ENCODE peak calls at places on chromosomes 4 and X, in eight cellular contexts. One of them, this sample, is unnamed.

GRCh38 chr4:2792711-2793577 is at the start of gene SH3BP2:
- DNase-seq in NCI-H1048: peak
- DNase-seq in mammary epithelial cell: peak
- DNase-seq in stimulated activated effector memory CD8-positive, alpha-beta T cell treated with anti-CD3 and anti-CD28 coated beads, Interleukin-12 subunit alpha, Interleukin-12 subunit beta, amount 100 ng/mL, for 72 hours: peak
- DNase-seq in fibroblast of the conjunctiva: no peak
- DNase-seq in SK-N-SH: peak
- DNase-seq in stimulated activated CD8-positive, alpha-beta memory T cell treated with anti-CD3 and anti-CD28 coated beads, Interleukin-2, amount 100 ng/mL, for 1 hour: no peak
- DNase-seq in transverse colon: peak
- DNase-seq in this sample: no peak

GRCh38 chr4:48388504-48389154 is 47.3 kb downstream of the SLAIN2 start:
- DNase-seq in NCI-H1048: no peak
- DNase-seq in mammary epithelial cell: no peak
- DNase-seq in stimulated activated effector memory CD8-positive, alpha-beta T cell treated with anti-CD3 and anti-CD28 coated beads, Interleukin-12 subunit alpha, Interleukin-12 subunit beta, amount 100 ng/mL, for 72 hours: no peak
- DNase-seq in fibroblast of the conjunctiva: no peak
- DNase-seq in SK-N-SH: no peak
- DNase-seq in stimulated activated CD8-positive, alpha-beta memory T cell treated with anti-CD3 and anti-CD28 coated beads, Interleukin-2, amount 100 ng/mL, for 1 hour: no peak
- DNase-seq in transverse colon: no peak
- DNase-seq in this sample: no peak

GRCh38 chrX:21926527-21927278 is 13.8 kb upstream of the SMS start:
- DNase-seq in NCI-H1048: peak
- DNase-seq in mammary epithelial cell: peak
- DNase-seq in stimulated activated effector memory CD8-positive, alpha-beta T cell treated with anti-CD3 and anti-CD28 coated beads, Interleukin-12 subunit alpha, Interleukin-12 subunit beta, amount 100 ng/mL, for 72 hours: no peak
- DNase-seq in fibroblast of the conjunctiva: peak
- DNase-seq in SK-N-SH: no peak
- DNase-seq in stimulated activated CD8-positive, alpha-beta memory T cell treated with anti-CD3 and anti-CD28 coated beads, Interleukin-2, amount 100 ng/mL, for 1 hour: no peak
- DNase-seq in transverse colon: no peak
- DNase-seq in this sample: no peak

GRCh38 chr4:142331646-142332045 is 514.5 kb downstream of the INPP4B start:
- DNase-seq in NCI-H1048: no peak
- DNase-seq in mammary epithelial cell: no peak
- DNase-seq in stimulated activated effector memory CD8-positive, alpha-beta T cell treated with anti-CD3 and anti-CD28 coated beads, Interleukin-12 subunit alpha, Interleukin-12 subunit beta, amount 100 ng/mL, for 72 hours: no peak
- DNase-seq in fibroblast of the conjunctiva: no peak
- DNase-seq in SK-N-SH: no peak
- DNase-seq in stimulated activated CD8-positive, alpha-beta memory T cell treated with anti-CD3 and anti-CD28 coated beads, Interleukin-2, amount 100 ng/mL, for 1 hour: no peak
- DNase-seq in transverse colon: no peak
- DNase-seq in this sample: no peak

GRCh38 chr4:46586566-46586965 is 196.6 kb upstream of the GABRA2 start:
- DNase-seq in NCI-H1048: no peak
- DNase-seq in mammary epithelial cell: no peak
- DNase-seq in stimulated activated effector memory CD8-positive, alpha-beta T cell treated with anti-CD3 and anti-CD28 coated beads, Interleukin-12 subunit alpha, Interleukin-12 subunit beta, amount 100 ng/mL, for 72 hours: no peak
- DNase-seq in fibroblast of the conjunctiva: no peak
- DNase-seq in SK-N-SH: no peak
- DNase-seq in stimulated activated CD8-positive, alpha-beta memory T cell treated with anti-CD3 and anti-CD28 coated beads, Interleukin-2, amount 100 ng/mL, for 1 hour: no peak
- DNase-seq in transverse colon: no peak
- DNase-seq in this sample: no peak

GRCh38 chr4:7348946-7349900 is 85.5 kb downstream of the PSAPL1 start:
- DNase-seq in NCI-H1048: no peak
- DNase-seq in mammary epithelial cell: no peak
- DNase-seq in stimulated activated effector memory CD8-positive, alpha-beta T cell treated with anti-CD3 and anti-CD28 coated beads, Interleukin-12 subunit alpha, Interleukin-12 subunit beta, amount 100 ng/mL, for 72 hours: no peak
- DNase-seq in fibroblast of the conjunctiva: no peak
- DNase-seq in SK-N-SH: no peak
- DNase-seq in stimulated activated CD8-positive, alpha-beta memory T cell treated with anti-CD3 and anti-CD28 coated beads, Interleukin-2, amount 100 ng/mL, for 1 hour: no peak
- DNase-seq in transverse colon: no peak
- DNase-seq in this sample: no peak

GRCh38 chr4:156321203-156321602 is 367.5 kb upstream of the CTSO start:
- DNase-seq in NCI-H1048: no peak
- DNase-seq in mammary epithelial cell: peak
- DNase-seq in stimulated activated effector memory CD8-positive, alpha-beta T cell treated with anti-CD3 and anti-CD28 coated beads, Interleukin-12 subunit alpha, Interleukin-12 subunit beta, amount 100 ng/mL, for 72 hours: no peak
- DNase-seq in fibroblast of the conjunctiva: peak
- DNase-seq in SK-N-SH: no peak
- DNase-seq in stimulated activated CD8-positive, alpha-beta memory T cell treated with anti-CD3 and anti-CD28 coated beads, Interleukin-2, amount 100 ng/mL, for 1 hour: no peak
- DNase-seq in transverse colon: no peak
- DNase-seq in this sample: no peak

GRCh38 chrX:97860206-97860605 is 976.5 kb downstream of the RPA4 start:
- DNase-seq in NCI-H1048: no peak
- DNase-seq in mammary epithelial cell: peak
- DNase-seq in stimulated activated effector memory CD8-positive, alpha-beta T cell treated with anti-CD3 and anti-CD28 coated beads, Interleukin-12 subunit alpha, Interleukin-12 subunit beta, amount 100 ng/mL, for 72 hours: no peak
- DNase-seq in fibroblast of the conjunctiva: no peak
- DNase-seq in SK-N-SH: no peak
- DNase-seq in stimulated activated CD8-positive, alpha-beta memory T cell treated with anti-CD3 and anti-CD28 coated beads, Interleukin-2, amount 100 ng/mL, for 1 hour: no peak
- DNase-seq in transverse colon: no peak
- DNase-seq in this sample: no peak

GRCh38 chrX:129577473-129577872 is 37.4 kb downstream of the OCRL start:
- DNase-seq in NCI-H1048: no peak
- DNase-seq in mammary epithelial cell: peak
- DNase-seq in stimulated activated effector memory CD8-positive, alpha-beta T cell treated with anti-CD3 and anti-CD28 coated beads, Interleukin-12 subunit alpha, Interleukin-12 subunit beta, amount 100 ng/mL, for 72 hours: no peak
- DNase-seq in fibroblast of the conjunctiva: peak
- DNase-seq in SK-N-SH: peak
- DNase-seq in stimulated activated CD8-positive, alpha-beta memory T cell treated with anti-CD3 and anti-CD28 coated beads, Interleukin-2, amount 100 ng/mL, for 1 hour: no peak
- DNase-seq in transverse colon: no peak
- DNase-seq in this sample: no peak

GRCh38 chrX:14673764-14674163 is 144.4 kb downstream of the GLRA2 start:
- DNase-seq in NCI-H1048: peak
- DNase-seq in mammary epithelial cell: peak
- DNase-seq in stimulated activated effector memory CD8-positive, alpha-beta T cell treated with anti-CD3 and anti-CD28 coated beads, Interleukin-12 subunit alpha, Interleukin-12 subunit beta, amount 100 ng/mL, for 72 hours: no peak
- DNase-seq in fibroblast of the conjunctiva: peak
- DNase-seq in SK-N-SH: no peak
- DNase-seq in stimulated activated CD8-positive, alpha-beta memory T cell treated with anti-CD3 and anti-CD28 coated beads, Interleukin-2, amount 100 ng/mL, for 1 hour: no peak
- DNase-seq in transverse colon: peak
- DNase-seq in this sample: no peak

GRCh38 chr4:177107288-177107901 is 202.3 kb upstream of the NEIL3 start:
- DNase-seq in NCI-H1048: no peak
- DNase-seq in mammary epithelial cell: peak
- DNase-seq in stimulated activated effector memory CD8-positive, alpha-beta T cell treated with anti-CD3 and anti-CD28 coated beads, Interleukin-12 subunit alpha, Interleukin-12 subunit beta, amount 100 ng/mL, for 72 hours: no peak
- DNase-seq in fibroblast of the conjunctiva: no peak
- DNase-seq in SK-N-SH: no peak
- DNase-seq in stimulated activated CD8-positive, alpha-beta memory T cell treated with anti-CD3 and anti-CD28 coated beads, Interleukin-2, amount 100 ng/mL, for 1 hour: no peak
- DNase-seq in transverse colon: no peak
- DNase-seq in this sample: no peak

GRCh38 chrX:21725498-21725897 is 32.4 kb downstream of the SMPX start:
- DNase-seq in NCI-H1048: no peak
- DNase-seq in mammary epithelial cell: peak
- DNase-seq in stimulated activated effector memory CD8-positive, alpha-beta T cell treated with anti-CD3 and anti-CD28 coated beads, Interleukin-12 subunit alpha, Interleukin-12 subunit beta, amount 100 ng/mL, for 72 hours: no peak
- DNase-seq in fibroblast of the conjunctiva: no peak
- DNase-seq in SK-N-SH: peak
- DNase-seq in stimulated activated CD8-positive, alpha-beta memory T cell treated with anti-CD3 and anti-CD28 coated beads, Interleukin-2, amount 100 ng/mL, for 1 hour: no peak
- DNase-seq in transverse colon: no peak
- DNase-seq in this sample: no peak

GRCh38 chr4:157992038-157992706 is 180.7 kb downstream of the GASK1B start:
- DNase-seq in NCI-H1048: no peak
- DNase-seq in mammary epithelial cell: peak
- DNase-seq in stimulated activated effector memory CD8-positive, alpha-beta T cell treated with anti-CD3 and anti-CD28 coated beads, Interleukin-12 subunit alpha, Interleukin-12 subunit beta, amount 100 ng/mL, for 72 hours: peak
- DNase-seq in fibroblast of the conjunctiva: peak
- DNase-seq in SK-N-SH: peak
- DNase-seq in stimulated activated CD8-positive, alpha-beta memory T cell treated with anti-CD3 and anti-CD28 coated beads, Interleukin-2, amount 100 ng/mL, for 1 hour: no peak
- DNase-seq in transverse colon: no peak
- DNase-seq in this sample: peak

GRCh38 chr4:137125011-137125410 is 407.3 kb downstream of the PCDH18 start:
- DNase-seq in NCI-H1048: peak
- DNase-seq in mammary epithelial cell: peak
- DNase-seq in stimulated activated effector memory CD8-positive, alpha-beta T cell treated with anti-CD3 and anti-CD28 coated beads, Interleukin-12 subunit alpha, Interleukin-12 subunit beta, amount 100 ng/mL, for 72 hours: no peak
- DNase-seq in fibroblast of the conjunctiva: peak
- DNase-seq in SK-N-SH: no peak
- DNase-seq in stimulated activated CD8-positive, alpha-beta memory T cell treated with anti-CD3 and anti-CD28 coated beads, Interleukin-2, amount 100 ng/mL, for 1 hour: no peak
- DNase-seq in transverse colon: no peak
- DNase-seq in this sample: no peak

GRCh38 chr4:70778888-70779422 is 57.2 kb downstream of the RUFY3 start:
- DNase-seq in NCI-H1048: no peak
- DNase-seq in mammary epithelial cell: no peak
- DNase-seq in stimulated activated effector memory CD8-positive, alpha-beta T cell treated with anti-CD3 and anti-CD28 coated beads, Interleukin-12 subunit alpha, Interleukin-12 subunit beta, amount 100 ng/mL, for 72 hours: no peak
- DNase-seq in fibroblast of the conjunctiva: no peak
- DNase-seq in SK-N-SH: no peak
- DNase-seq in stimulated activated CD8-positive, alpha-beta memory T cell treated with anti-CD3 and anti-CD28 coated beads, Interleukin-2, amount 100 ng/mL, for 1 hour: no peak
- DNase-seq in transverse colon: no peak
- DNase-seq in this sample: no peak

GRCh38 chr4:76539979-76540378 is 105.0 kb downstream of the SHROOM3 start:
- DNase-seq in NCI-H1048: no peak
- DNase-seq in mammary epithelial cell: no peak
- DNase-seq in stimulated activated effector memory CD8-positive, alpha-beta T cell treated with anti-CD3 and anti-CD28 coated beads, Interleukin-12 subunit alpha, Interleukin-12 subunit beta, amount 100 ng/mL, for 72 hours: no peak
- DNase-seq in fibroblast of the conjunctiva: no peak
- DNase-seq in SK-N-SH: no peak
- DNase-seq in stimulated activated CD8-positive, alpha-beta memory T cell treated with anti-CD3 and anti-CD28 coated beads, Interleukin-2, amount 100 ng/mL, for 1 hour: no peak
- DNase-seq in transverse colon: no peak
- DNase-seq in this sample: no peak

GRCh38 chr4:118139241-118139640 is 105.0 kb downstream of the NDST3 start:
- DNase-seq in NCI-H1048: no peak
- DNase-seq in mammary epithelial cell: no peak
- DNase-seq in stimulated activated effector memory CD8-positive, alpha-beta T cell treated with anti-CD3 and anti-CD28 coated beads, Interleukin-12 subunit alpha, Interleukin-12 subunit beta, amount 100 ng/mL, for 72 hours: no peak
- DNase-seq in fibroblast of the conjunctiva: no peak
- DNase-seq in SK-N-SH: no peak
- DNase-seq in stimulated activated CD8-positive, alpha-beta memory T cell treated with anti-CD3 and anti-CD28 coated beads, Interleukin-2, amount 100 ng/mL, for 1 hour: no peak
- DNase-seq in transverse colon: no peak
- DNase-seq in this sample: no peak

GRCh38 chrX:16722481-16722880 is 3.1 kb downstream of the SYAP1 start:
- DNase-seq in NCI-H1048: no peak
- DNase-seq in mammary epithelial cell: no peak
- DNase-seq in stimulated activated effector memory CD8-positive, alpha-beta T cell treated with anti-CD3 and anti-CD28 coated beads, Interleukin-12 subunit alpha, Interleukin-12 subunit beta, amount 100 ng/mL, for 72 hours: no peak
- DNase-seq in fibroblast of the conjunctiva: no peak
- DNase-seq in SK-N-SH: no peak
- DNase-seq in stimulated activated CD8-positive, alpha-beta memory T cell treated with anti-CD3 and anti-CD28 coated beads, Interleukin-2, amount 100 ng/mL, for 1 hour: no peak
- DNase-seq in transverse colon: no peak
- DNase-seq in this sample: no peak

GRCh38 chrX:109485470-109486340 is 3.8 kb upstream of the GUCY2F start:
- DNase-seq in NCI-H1048: peak
- DNase-seq in mammary epithelial cell: peak
- DNase-seq in stimulated activated effector memory CD8-positive, alpha-beta T cell treated with anti-CD3 and anti-CD28 coated beads, Interleukin-12 subunit alpha, Interleukin-12 subunit beta, amount 100 ng/mL, for 72 hours: peak
- DNase-seq in fibroblast of the conjunctiva: peak
- DNase-seq in SK-N-SH: peak
- DNase-seq in stimulated activated CD8-positive, alpha-beta memory T cell treated with anti-CD3 and anti-CD28 coated beads, Interleukin-2, amount 100 ng/mL, for 1 hour: peak
- DNase-seq in transverse colon: peak
- DNase-seq in this sample: peak

GRCh38 chr4:184732126-184732525 is 1.8 kb downstream of the CENPU start:
- DNase-seq in NCI-H1048: no peak
- DNase-seq in mammary epithelial cell: peak
- DNase-seq in stimulated activated effector memory CD8-positive, alpha-beta T cell treated with anti-CD3 and anti-CD28 coated beads, Interleukin-12 subunit alpha, Interleukin-12 subunit beta, amount 100 ng/mL, for 72 hours: no peak
- DNase-seq in fibroblast of the conjunctiva: no peak
- DNase-seq in SK-N-SH: no peak
- DNase-seq in stimulated activated CD8-positive, alpha-beta memory T cell treated with anti-CD3 and anti-CD28 coated beads, Interleukin-2, amount 100 ng/mL, for 1 hour: no peak
- DNase-seq in transverse colon: no peak
- DNase-seq in this sample: no peak

GRCh38 chrX:37405954-37406353 is 56.8 kb downstream of the PRRG1 start:
- DNase-seq in NCI-H1048: no peak
- DNase-seq in mammary epithelial cell: peak
- DNase-seq in stimulated activated effector memory CD8-positive, alpha-beta T cell treated with anti-CD3 and anti-CD28 coated beads, Interleukin-12 subunit alpha, Interleukin-12 subunit beta, amount 100 ng/mL, for 72 hours: no peak
- DNase-seq in fibroblast of the conjunctiva: peak
- DNase-seq in SK-N-SH: no peak
- DNase-seq in stimulated activated CD8-positive, alpha-beta memory T cell treated with anti-CD3 and anti-CD28 coated beads, Interleukin-2, amount 100 ng/mL, for 1 hour: no peak
- DNase-seq in transverse colon: no peak
- DNase-seq in this sample: no peak

GRCh38 chr4:145161549-145161948 is 18.8 kb downstream of the OTUD4 start:
- DNase-seq in NCI-H1048: no peak
- DNase-seq in mammary epithelial cell: no peak
- DNase-seq in stimulated activated effector memory CD8-positive, alpha-beta T cell treated with anti-CD3 and anti-CD28 coated beads, Interleukin-12 subunit alpha, Interleukin-12 subunit beta, amount 100 ng/mL, for 72 hours: no peak
- DNase-seq in fibroblast of the conjunctiva: no peak
- DNase-seq in SK-N-SH: no peak
- DNase-seq in stimulated activated CD8-positive, alpha-beta memory T cell treated with anti-CD3 and anti-CD28 coated beads, Interleukin-2, amount 100 ng/mL, for 1 hour: no peak
- DNase-seq in transverse colon: no peak
- DNase-seq in this sample: no peak

GRCh38 chr4:8493484-8493883 is 52.9 kb downstream of the TRMT44 start:
- DNase-seq in NCI-H1048: no peak
- DNase-seq in mammary epithelial cell: no peak
- DNase-seq in stimulated activated effector memory CD8-positive, alpha-beta T cell treated with anti-CD3 and anti-CD28 coated beads, Interleukin-12 subunit alpha, Interleukin-12 subunit beta, amount 100 ng/mL, for 72 hours: no peak
- DNase-seq in fibroblast of the conjunctiva: no peak
- DNase-seq in SK-N-SH: no peak
- DNase-seq in stimulated activated CD8-positive, alpha-beta memory T cell treated with anti-CD3 and anti-CD28 coated beads, Interleukin-2, amount 100 ng/mL, for 1 hour: no peak
- DNase-seq in transverse colon: no peak
- DNase-seq in this sample: no peak

GRCh38 chr4:90071289-90072235 is 55.6 kb upstream of the CCSER1 start:
- DNase-seq in NCI-H1048: no peak
- DNase-seq in mammary epithelial cell: no peak
- DNase-seq in stimulated activated effector memory CD8-positive, alpha-beta T cell treated with anti-CD3 and anti-CD28 coated beads, Interleukin-12 subunit alpha, Interleukin-12 subunit beta, amount 100 ng/mL, for 72 hours: no peak
- DNase-seq in fibroblast of the conjunctiva: no peak
- DNase-seq in SK-N-SH: no peak
- DNase-seq in stimulated activated CD8-positive, alpha-beta memory T cell treated with anti-CD3 and anti-CD28 coated beads, Interleukin-2, amount 100 ng/mL, for 1 hour: no peak
- DNase-seq in transverse colon: no peak
- DNase-seq in this sample: no peak

GRCh38 chrX:71301195-71301924 is at the start of gene ITGB1BP2:
- DNase-seq in NCI-H1048: no peak
- DNase-seq in mammary epithelial cell: no peak
- DNase-seq in stimulated activated effector memory CD8-positive, alpha-beta T cell treated with anti-CD3 and anti-CD28 coated beads, Interleukin-12 subunit alpha, Interleukin-12 subunit beta, amount 100 ng/mL, for 72 hours: no peak
- DNase-seq in fibroblast of the conjunctiva: no peak
- DNase-seq in SK-N-SH: no peak
- DNase-seq in stimulated activated CD8-positive, alpha-beta memory T cell treated with anti-CD3 and anti-CD28 coated beads, Interleukin-2, amount 100 ng/mL, for 1 hour: no peak
- DNase-seq in transverse colon: no peak
- DNase-seq in this sample: no peak

GRCh38 chr4:118112647-118113046 is 78.4 kb downstream of the NDST3 start:
- DNase-seq in NCI-H1048: no peak
- DNase-seq in mammary epithelial cell: no peak
- DNase-seq in stimulated activated effector memory CD8-positive, alpha-beta T cell treated with anti-CD3 and anti-CD28 coated beads, Interleukin-12 subunit alpha, Interleukin-12 subunit beta, amount 100 ng/mL, for 72 hours: no peak
- DNase-seq in fibroblast of the conjunctiva: no peak
- DNase-seq in SK-N-SH: no peak
- DNase-seq in stimulated activated CD8-positive, alpha-beta memory T cell treated with anti-CD3 and anti-CD28 coated beads, Interleukin-2, amount 100 ng/mL, for 1 hour: no peak
- DNase-seq in transverse colon: no peak
- DNase-seq in this sample: no peak

GRCh38 chr4:54626113-54626512 is 31.6 kb upstream of the KIT start:
- DNase-seq in NCI-H1048: no peak
- DNase-seq in mammary epithelial cell: no peak
- DNase-seq in stimulated activated effector memory CD8-positive, alpha-beta T cell treated with anti-CD3 and anti-CD28 coated beads, Interleukin-12 subunit alpha, Interleukin-12 subunit beta, amount 100 ng/mL, for 72 hours: no peak
- DNase-seq in fibroblast of the conjunctiva: no peak
- DNase-seq in SK-N-SH: no peak
- DNase-seq in stimulated activated CD8-positive, alpha-beta memory T cell treated with anti-CD3 and anti-CD28 coated beads, Interleukin-2, amount 100 ng/mL, for 1 hour: no peak
- DNase-seq in transverse colon: no peak
- DNase-seq in this sample: no peak

GRCh38 chrX:47614618-47615017 is 5.0 kb downstream of the SYN1 start:
- DNase-seq in NCI-H1048: no peak
- DNase-seq in mammary epithelial cell: no peak
- DNase-seq in stimulated activated effector memory CD8-positive, alpha-beta T cell treated with anti-CD3 and anti-CD28 coated beads, Interleukin-12 subunit alpha, Interleukin-12 subunit beta, amount 100 ng/mL, for 72 hours: no peak
- DNase-seq in fibroblast of the conjunctiva: no peak
- DNase-seq in SK-N-SH: no peak
- DNase-seq in stimulated activated CD8-positive, alpha-beta memory T cell treated with anti-CD3 and anti-CD28 coated beads, Interleukin-2, amount 100 ng/mL, for 1 hour: no peak
- DNase-seq in transverse colon: no peak
- DNase-seq in this sample: no peak

GRCh38 chrX:103066606-103067005 is 2.6 kb upstream of the BEX1 start:
- DNase-seq in NCI-H1048: no peak
- DNase-seq in mammary epithelial cell: peak
- DNase-seq in stimulated activated effector memory CD8-positive, alpha-beta T cell treated with anti-CD3 and anti-CD28 coated beads, Interleukin-12 subunit alpha, Interleukin-12 subunit beta, amount 100 ng/mL, for 72 hours: no peak
- DNase-seq in fibroblast of the conjunctiva: no peak
- DNase-seq in SK-N-SH: no peak
- DNase-seq in stimulated activated CD8-positive, alpha-beta memory T cell treated with anti-CD3 and anti-CD28 coated beads, Interleukin-2, amount 100 ng/mL, for 1 hour: no peak
- DNase-seq in transverse colon: no peak
- DNase-seq in this sample: no peak

GRCh38 chr4:94412019-94413017 is 39.4 kb upstream of the PDLIM5 start:
- DNase-seq in NCI-H1048: no peak
- DNase-seq in mammary epithelial cell: peak
- DNase-seq in stimulated activated effector memory CD8-positive, alpha-beta T cell treated with anti-CD3 and anti-CD28 coated beads, Interleukin-12 subunit alpha, Interleukin-12 subunit beta, amount 100 ng/mL, for 72 hours: no peak
- DNase-seq in fibroblast of the conjunctiva: peak
- DNase-seq in SK-N-SH: no peak
- DNase-seq in stimulated activated CD8-positive, alpha-beta memory T cell treated with anti-CD3 and anti-CD28 coated beads, Interleukin-2, amount 100 ng/mL, for 1 hour: no peak
- DNase-seq in transverse colon: no peak
- DNase-seq in this sample: no peak

GRCh38 chrX:49309401-49309981 is 6.0 kb downstream of the GAGE10 start:
- DNase-seq in NCI-H1048: no peak
- DNase-seq in mammary epithelial cell: peak
- DNase-seq in stimulated activated effector memory CD8-positive, alpha-beta T cell treated with anti-CD3 and anti-CD28 coated beads, Interleukin-12 subunit alpha, Interleukin-12 subunit beta, amount 100 ng/mL, for 72 hours: no peak
- DNase-seq in fibroblast of the conjunctiva: no peak
- DNase-seq in SK-N-SH: no peak
- DNase-seq in stimulated activated CD8-positive, alpha-beta memory T cell treated with anti-CD3 and anti-CD28 coated beads, Interleukin-2, amount 100 ng/mL, for 1 hour: no peak
- DNase-seq in transverse colon: no peak
- DNase-seq in this sample: no peak

This sample was measured in SHP77.